ENCODE peak calls at places on chromosomes 13 and 19, in seven cellular contexts. I is progenitor cell of endocrine pancreas; S is NCI-H345; X is activated CD4-positive, alpha-beta T cell treated with anti-CD3 and anti-CD28 coated beads, Interleukin-2, amount 10 ng/mL, durations not matched to agents 7 days and 5 days; V is upper lobe of left lung; W is kidney tubule cell; D is left ventricle myocardium inferior. N is an unnamed sample.

GRCh38 chr19:3186377-3186688 is 603 bp downstream of the NCLN start:
- DNase-seq in I (no peak), S (no peak), X (peak; percentile 33), V (no peak), W (peak; percentile 6), D (no peak), N (no peak)

GRCh38 chr13:110023729-110024645 is 237.6 kb upstream of the IRS2 start:
- DNase-seq in I (no peak), S (peak; percentile 65), X (no peak), V (no peak), W (no peak), D (peak; percentile 45), N (peak; percentile 70)

GRCh38 chr19:44871809-44872208 is 19.2 kb upstream of the TOMM40 start:
- DNase-seq in I (no peak), S (no peak), X (no peak), V (no peak), W (no peak), D (no peak), N (no peak)

GRCh38 chr19:4971424-4971793 is 2.5 kb downstream of the KDM4B start:
- DNase-seq in I (no peak), S (peak; percentile 37), X (peak; percentile 51), V (no peak), W (peak; percentile 49), D (no peak), N (peak; percentile 62)

GRCh38 chr13:106561551-106562170 is 6.3 kb downstream of the ARGLU1 start:
- DNase-seq in I (no peak), S (no peak), X (no peak), V (no peak), W (peak; percentile 39), D (no peak), N (no peak)

GRCh38 chr19:3324405-3324856 is 42.0 kb upstream of the NFIC start:
- DNase-seq in I (peak; percentile 57), S (peak; percentile 39), X (peak; percentile 79), V (no peak), W (peak; percentile 46), D (peak; percentile 53), N (no peak)

GRCh38 chr19:4083677-4084546 is 17.2 kb upstream of the ZBTB7A start:
- DNase-seq in I (no peak), S (no peak), X (peak; percentile 52), V (peak; percentile 88), W (peak; percentile 27), D (no peak), N (peak; percentile 61)

GRCh38 chr19:29528350-29528945 is 2.7 kb downstream of the VSTM2B start:
- DNase-seq in I (peak; percentile 72), S (no peak), X (peak; percentile 64), V (peak; percentile 92), W (peak; percentile 73), D (peak; percentile 51), N (peak; percentile 39)

GRCh38 chr13:64154514-64154913 is 2738.9 kb upstream of the PCDH20 start:
- DNase-seq in I (no peak), S (no peak), X (no peak), V (no peak), W (no peak), D (no peak), N (no peak)

GRCh38 chr19:54364775-54365257 is at the start of gene LAIR1:
- DNase-seq in I (no peak), S (no peak), X (peak; percentile 61), V (no peak), W (no peak), D (no peak), N (no peak)

GRCh38 chr13:39263531-39263930 is 225.3 kb downstream of the NHLRC3 start:
- DNase-seq in I (no peak), S (no peak), X (no peak), V (no peak), W (no peak), D (no peak), N (no peak)

GRCh38 chr13:109243311-109243951 is 543.0 kb downstream of the IRS2 start:
- DNase-seq in I (no peak), S (no peak), X (no peak), V (no peak), W (peak; percentile 97), D (no peak), N (no peak)

GRCh38 chr19:50460161-50460765 is 16.0 kb upstream of the EMC10 start:
- DNase-seq in I (no peak), S (no peak), X (no peak), V (no peak), W (peak; percentile 95), D (no peak), N (no peak)

GRCh38 chr13:107252021-107252420 is 684.1 kb upstream of the ARGLU1 start:
- DNase-seq in I (no peak), S (no peak), X (no peak), V (no peak), W (peak; percentile 2), D (no peak), N (no peak)

GRCh38 chr19:30046522-30046921 is 104.5 kb downstream of the URI1 start:
- DNase-seq in I (no peak), S (no peak), X (no peak), V (no peak), W (peak; percentile 27), D (no peak), N (no peak)

GRCh38 chr13:89407357-89407756 is 1736.2 kb downstream of the SLITRK5 start:
- DNase-seq in I (no peak), S (no peak), X (no peak), V (no peak), W (no peak), D (no peak), N (no peak)

GRCh38 chr13:59734393-59734792 is 429.3 kb downstream of the DIAPH3 start:
- DNase-seq in I (no peak), S (peak; percentile 12), X (no peak), V (no peak), W (peak; percentile 41), D (no peak), N (peak; percentile 91)

GRCh38 chr13:42354246-42355117 is 82.5 kb downstream of the AKAP11 start:
- DNase-seq in I (no peak), S (no peak), X (peak; percentile 54), V (no peak), W (peak; percentile 67), D (no peak), N (peak; percentile 48)

GRCh38 chr19:38691938-38692457 is 44.5 kb downstream of the ACTN4 start:
- DNase-seq in I (no peak), S (no peak), X (no peak), V (no peak), W (peak; percentile 96), D (no peak), N (no peak)

GRCh38 chr13:29943301-29944085 is 93.1 kb upstream of the UBL3 start:
- DNase-seq in I (no peak), S (no peak), X (no peak), V (no peak), W (peak; percentile 23), D (no peak), N (no peak)

GRCh38 chr13:77733674-77734073 is 36.2 kb downstream of the SLAIN1 start:
- DNase-seq in I (no peak), S (no peak), X (no peak), V (no peak), W (no peak), D (no peak), N (no peak)